ENCODE peak calls at places on chromosomes 7 and 10, in ten cellular contexts. H is T47D; F is CD8-positive, alpha-beta memory T cell; T is activated T-helper 1 cell treated with Interleukin-2 at 50 U/mL for 16 hours; L is fibroblast of mammary gland; V is RKO; O is astrocyte; N is amygdala; I is transverse colon; A is CD8-positive, alpha-beta T cell. X is an unnamed sample.
A peak's percentile ranks its signal among the peaks of the same experiment; 100 is the strongest.

GRCh38 chr7:2099036-2099957 is 133.4 kb downstream of the MAD1L1 start:
- DNase-seq in V (no peak), T (peak; percentile 12), L (peak; percentile 71), F (no peak), I (no peak), N (no peak), A (no peak), H (no peak), O (no peak), X (peak; percentile 34)

GRCh38 chr10:130800281-130800680 is 511.2 kb downstream of the TCERG1L start:
- DNase-seq in L (no peak), F (no peak), V (no peak), A (no peak), H (no peak), O (no peak), N (no peak), I (no peak), T (no peak), X (no peak)

GRCh38 chr10:17144032-17144431 is 14.4 kb upstream of the CUBN start:
- DNase-seq in A (no peak), F (no peak), I (no peak), H (peak; percentile 15), T (no peak), O (no peak), V (no peak), N (no peak), L (no peak), X (no peak)

GRCh38 chr7:17178562-17178961 is 119.9 kb upstream of the AHR start:
- DNase-seq in O (no peak), H (no peak), L (no peak), F (no peak), A (no peak), V (no peak), N (no peak), I (no peak), T (no peak), X (no peak)

GRCh38 chr7:132117181-132117580 is 459.1 kb downstream of the PLXNA4 start:
- DNase-seq in A (no peak), N (no peak), F (no peak), O (peak; percentile 78), L (peak; percentile 53), H (no peak), T (no peak), V (peak; percentile 39), I (no peak), X (no peak)

GRCh38 chr7:96562966-96563365 is 146.7 kb downstream of the SEM1 start:
- DNase-seq in O (no peak), I (no peak), T (no peak), N (no peak), F (no peak), L (no peak), V (no peak), A (no peak), H (no peak), X (no peak)

GRCh38 chr7:100600222-100601038 is 1.7 kb upstream of the PCOLCE start:
- DNase-seq in H (no peak), T (no peak), O (no peak), N (no peak), F (no peak), A (no peak), L (no peak), I (no peak), V (no peak), X (no peak)

GRCh38 chr10:110959379-110960332 is 40.3 kb downstream of the SHOC2 start:
- DNase-seq in O (peak; percentile 28), T (no peak), A (no peak), L (peak; percentile 11), N (no peak), F (no peak), H (no peak), V (no peak), I (no peak), X (peak; percentile 35)

GRCh38 chr10:119025776-119026175 is 3.7 kb upstream of the NANOS1 start:
- DNase-seq in L (no peak), I (no peak), O (no peak), A (no peak), T (no peak), V (no peak), N (no peak), H (peak; percentile 77), F (no peak), X (no peak)

GRCh38 chr10:75083972-75084833 is 27.3 kb upstream of the SAMD8 start:
- DNase-seq in F (no peak), H (no peak), V (no peak), I (no peak), A (no peak), T (no peak), L (peak; percentile 67), O (no peak), N (no peak), X (peak; percentile 75)

GRCh38 chr10:119892188-119893065 is at the start of gene SEC23IP:
- DNase-seq in T (peak; percentile 84), H (peak; percentile 94), A (peak; percentile 82), O (peak; percentile 92), F (peak; percentile 88), N (peak; percentile 95), I (peak; percentile 96), V (peak; percentile 97), L (peak; percentile 95), X (peak; percentile 96)

GRCh38 chr7:1675036-1675671 is 5.1 kb downstream of the ELFN1 start:
- DNase-seq in L (no peak), F (no peak), H (no peak), V (no peak), O (no peak), A (no peak), N (no peak), T (no peak), I (no peak), X (no peak)

GRCh38 chr7:141460781-141461715 is 90.2 kb upstream of the AGK start:
- DNase-seq in F (no peak), O (no peak), N (peak; percentile 38), H (peak; percentile 86), A (no peak), L (peak; percentile 26), V (no peak), T (no peak), I (no peak), X (no peak)